ENCODE peak calls at places on chromosomes 5 and 9, in four cellular contexts. One of them, this sample, is unnamed.
A peak's percentile ranks its signal among the peaks of the same experiment; 100 is the strongest.

GRCh38 chr5:132105688-132106087 is 32.1 kb downstream of the CSF2 start:
- DNase-seq in naive thymus-derived CD4-positive, alpha-beta T cell: no peak
- DNase-seq in pancreas: no peak
- DNase-seq in DND-41: no peak
- DNase-seq in this sample: no peak

GRCh38 chr5:54171645-54172384 is 138.6 kb downstream of the ARL15 start:
- DNase-seq in pancreas: peak; percentile 31
- DNase-seq in naive thymus-derived CD4-positive, alpha-beta T cell: no peak
- DNase-seq in DND-41: peak; percentile 68
- DNase-seq in this sample: no peak

GRCh38 chr9:72596451-72597180 is 75.2 kb downstream of the TMC1 start:
- DNase-seq in pancreas: no peak
- DNase-seq in DND-41: no peak
- DNase-seq in naive thymus-derived CD4-positive, alpha-beta T cell: no peak
- DNase-seq in this sample: peak; percentile 14

GRCh38 chr5:145903113-145903512 is 30.3 kb upstream of the GRXCR2 start:
- DNase-seq in pancreas: no peak
- DNase-seq in naive thymus-derived CD4-positive, alpha-beta T cell: no peak
- DNase-seq in DND-41: no peak
- DNase-seq in this sample: no peak

GRCh38 chr5:4020386-4020785 is 424.8 kb downstream of the IRX1 start:
- DNase-seq in DND-41: no peak
- DNase-seq in pancreas: no peak
- DNase-seq in naive thymus-derived CD4-positive, alpha-beta T cell: no peak
- DNase-seq in this sample: no peak

GRCh38 chr9:90909225-90909624 is 107.6 kb downstream of the SYK start:
- DNase-seq in naive thymus-derived CD4-positive, alpha-beta T cell: no peak
- DNase-seq in pancreas: no peak
- DNase-seq in DND-41: no peak
- DNase-seq in this sample: no peak

GRCh38 chr5:141369994-141370848 is at the start of gene PCDHGB3:
- DNase-seq in pancreas: no peak
- DNase-seq in DND-41: no peak
- DNase-seq in naive thymus-derived CD4-positive, alpha-beta T cell: peak; percentile 27
- DNase-seq in this sample: no peak

GRCh38 chr5:35938518-35939227 is at the start of gene CAPSL:
- DNase-seq in DND-41: peak; percentile 26
- DNase-seq in naive thymus-derived CD4-positive, alpha-beta T cell: no peak
- DNase-seq in pancreas: peak; percentile 91
- DNase-seq in this sample: no peak

GRCh38 chr5:158820891-158821290 is 278.8 kb downstream of the EBF1 start:
- DNase-seq in pancreas: no peak
- DNase-seq in DND-41: no peak
- DNase-seq in naive thymus-derived CD4-positive, alpha-beta T cell: no peak
- DNase-seq in this sample: no peak

GRCh38 chr9:117160254-117160653 is 254.6 kb downstream of the ASTN2 start:
- DNase-seq in DND-41: no peak
- DNase-seq in pancreas: no peak
- DNase-seq in naive thymus-derived CD4-positive, alpha-beta T cell: no peak
- DNase-seq in this sample: no peak

GRCh38 chr9:126516936-126517750 is 96.6 kb upstream of the LMX1B start:
- DNase-seq in DND-41: peak; percentile 10
- DNase-seq in pancreas: no peak
- DNase-seq in naive thymus-derived CD4-positive, alpha-beta T cell: peak; percentile 18
- DNase-seq in this sample: peak; percentile 55

GRCh38 chr9:78001946-78002731 is 29.5 kb downstream of the GNAQ start:
- DNase-seq in pancreas: no peak
- DNase-seq in naive thymus-derived CD4-positive, alpha-beta T cell: no peak
- DNase-seq in DND-41: no peak
- DNase-seq in this sample: no peak

GRCh38 chr5:113292535-113292934 is 142.3 kb downstream of the TSSK1B start:
- DNase-seq in naive thymus-derived CD4-positive, alpha-beta T cell: no peak
- DNase-seq in pancreas: no peak
- DNase-seq in DND-41: no peak
- DNase-seq in this sample: no peak

GRCh38 chr5:33755216-33755615 is 136.6 kb downstream of the ADAMTS12 start:
- DNase-seq in DND-41: no peak
- DNase-seq in naive thymus-derived CD4-positive, alpha-beta T cell: no peak
- DNase-seq in pancreas: no peak
- DNase-seq in this sample: no peak

GRCh38 chr5:176985516-176985915 is 21.1 kb downstream of the UIMC1 start:
- DNase-seq in DND-41: peak; percentile 65
- DNase-seq in pancreas: no peak
- DNase-seq in naive thymus-derived CD4-positive, alpha-beta T cell: peak; percentile 49
- DNase-seq in this sample: peak; percentile 48

GRCh38 chr9:127785023-127785932 is 556 bp upstream of the CDK9 start:
- DNase-seq in pancreas: peak; percentile 90
- DNase-seq in DND-41: peak; percentile 90
- DNase-seq in naive thymus-derived CD4-positive, alpha-beta T cell: peak; percentile 93
- DNase-seq in this sample: peak; percentile 91

GRCh38 chr9:133144142-133144886 is 19.4 kb downstream of the GBGT1 start:
- DNase-seq in pancreas: peak; percentile 82
- DNase-seq in naive thymus-derived CD4-positive, alpha-beta T cell: peak; percentile 84
- DNase-seq in DND-41: peak; percentile 85
- DNase-seq in this sample: peak; percentile 98

GRCh38 chr9:83043583-83043982 is 19.4 kb downstream of the RASEF start:
- DNase-seq in DND-41: no peak
- DNase-seq in naive thymus-derived CD4-positive, alpha-beta T cell: no peak
- DNase-seq in pancreas: no peak
- DNase-seq in this sample: no peak

GRCh38 chr5:133225671-133226152 is 173.9 kb downstream of the HSPA4 start:
- DNase-seq in DND-41: no peak
- DNase-seq in naive thymus-derived CD4-positive, alpha-beta T cell: no peak
- DNase-seq in pancreas: peak; percentile 59
- DNase-seq in this sample: no peak

GRCh38 chr9:101601904-101602765 is 7.4 kb upstream of the PPP3R2 start:
- DNase-seq in DND-41: peak; percentile 6
- DNase-seq in naive thymus-derived CD4-positive, alpha-beta T cell: peak; percentile 45
- DNase-seq in pancreas: peak; percentile 21
- DNase-seq in this sample: peak; percentile 21

GRCh38 chr5:9151671-9152427 is 394.0 kb downstream of the SEMA5A start:
- DNase-seq in pancreas: no peak
- DNase-seq in DND-41: no peak
- DNase-seq in naive thymus-derived CD4-positive, alpha-beta T cell: no peak
- DNase-seq in this sample: no peak

GRCh38 chr9:17906204-17906840 is 327.5 kb downstream of the SH3GL2 start:
- DNase-seq in naive thymus-derived CD4-positive, alpha-beta T cell: no peak
- DNase-seq in DND-41: no peak
- DNase-seq in pancreas: no peak
- DNase-seq in this sample: no peak

GRCh38 chr5:144072518-144072927 is 97.9 kb downstream of the YIPF5 start:
- DNase-seq in naive thymus-derived CD4-positive, alpha-beta T cell: no peak
- DNase-seq in DND-41: no peak
- DNase-seq in pancreas: no peak
- DNase-seq in this sample: no peak

GRCh38 chr9:113966394-113966793 is 90.3 kb downstream of the ZNF618 start:
- DNase-seq in DND-41: no peak
- DNase-seq in naive thymus-derived CD4-positive, alpha-beta T cell: no peak
- DNase-seq in pancreas: peak; percentile 31
- DNase-seq in this sample: no peak

GRCh38 chr5:68380071-68380470 is 164.5 kb downstream of the PIK3R1 start:
- DNase-seq in DND-41: no peak
- DNase-seq in pancreas: no peak
- DNase-seq in naive thymus-derived CD4-positive, alpha-beta T cell: no peak
- DNase-seq in this sample: no peak

GRCh38 chr5:172959824-172960799 is 888 bp downstream of the RPL26L1 start:
- DNase-seq in DND-41: peak; percentile 17
- DNase-seq in naive thymus-derived CD4-positive, alpha-beta T cell: no peak
- DNase-seq in pancreas: no peak
- DNase-seq in this sample: no peak

GRCh38 chr5:172956936-172957335 is 2.3 kb upstream of the RPL26L1 start:
- DNase-seq in pancreas: no peak
- DNase-seq in naive thymus-derived CD4-positive, alpha-beta T cell: no peak
- DNase-seq in DND-41: no peak
- DNase-seq in this sample: no peak

GRCh38 chr5:172957458-172957857 is 1.8 kb upstream of the RPL26L1 start:
- DNase-seq in pancreas: no peak
- DNase-seq in DND-41: no peak
- DNase-seq in naive thymus-derived CD4-positive, alpha-beta T cell: no peak
- DNase-seq in this sample: no peak

GRCh38 chr5:172956228-172956627 is 3.0 kb upstream of the RPL26L1 start:
- DNase-seq in DND-41: no peak
- DNase-seq in pancreas: no peak
- DNase-seq in naive thymus-derived CD4-positive, alpha-beta T cell: no peak
- DNase-seq in this sample: no peak

GRCh38 chr5:172958268-172959046 is 767 bp upstream of the RPL26L1 start:
- DNase-seq in naive thymus-derived CD4-positive, alpha-beta T cell: no peak
- DNase-seq in DND-41: peak; percentile 20
- DNase-seq in pancreas: peak; percentile 63
- DNase-seq in this sample: peak; percentile 63
- H3K4me3 ChIP-seq in naive thymus-derived CD4-positive, alpha-beta T cell: peak overlapping the region; percentile 90
- H3K4me3 ChIP-seq in DND-41: no peak overlapping the region
- H3K4me3 ChIP-seq in pancreas: peak overlapping the region; percentile 58
- H3K4me3 ChIP-seq in this sample: no peak overlapping the region

GRCh38 chr9:33748633-33749304 is 46.6 kb upstream of the PRSS3 start:
- DNase-seq in pancreas: no peak
- DNase-seq in naive thymus-derived CD4-positive, alpha-beta T cell: no peak
- DNase-seq in DND-41: peak; percentile 56
- DNase-seq in this sample: peak; percentile 25

GRCh38 chr9:33750307-33750838 is 45.0 kb upstream of the PRSS3 start:
- DNase-seq in naive thymus-derived CD4-positive, alpha-beta T cell: no peak
- DNase-seq in pancreas: no peak
- DNase-seq in DND-41: no peak
- DNase-seq in this sample: no peak

GRCh38 chr9:33751536-33752129 is 43.7 kb upstream of the PRSS3 start:
- DNase-seq in naive thymus-derived CD4-positive, alpha-beta T cell: no peak
- DNase-seq in pancreas: no peak
- DNase-seq in DND-41: no peak
- DNase-seq in this sample: no peak

GRCh38 chr9:33752130-33752637 is 43.2 kb upstream of the PRSS3 start:
- DNase-seq in DND-41: no peak
- DNase-seq in pancreas: no peak
- DNase-seq in naive thymus-derived CD4-positive, alpha-beta T cell: no peak
- DNase-seq in this sample: no peak

DNA sequence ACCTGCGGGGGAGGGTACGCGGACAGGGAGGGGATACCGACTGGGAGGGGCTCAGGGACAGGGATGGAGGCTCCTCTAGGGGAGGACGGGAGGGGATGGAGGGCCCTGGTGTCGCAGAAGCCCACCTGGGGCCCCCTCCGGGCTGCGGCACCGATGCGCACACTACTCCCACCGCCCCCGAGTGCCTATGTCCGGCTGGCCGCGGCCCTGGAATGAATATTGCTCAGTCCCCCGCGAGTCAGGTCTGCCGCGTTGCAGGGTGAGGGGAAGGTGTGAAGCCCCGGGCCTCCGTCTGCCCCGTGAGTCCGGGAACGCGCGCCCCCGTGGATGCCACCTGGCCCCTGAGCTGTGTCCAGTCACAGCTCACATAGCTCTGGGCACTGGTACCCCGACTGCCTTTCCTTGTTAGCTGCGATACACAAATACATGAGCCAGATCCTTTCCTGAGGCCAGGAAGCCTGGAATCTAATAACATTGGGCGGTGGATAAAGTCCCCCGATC is 44.5 kb upstream of the PRSS3 start:
- DNase-seq in naive thymus-derived CD4-positive, alpha-beta T cell: no peak
- DNase-seq in DND-41: no peak
- DNase-seq in pancreas: no peak
- DNase-seq in this sample: no peak
- H3K4me3 ChIP-seq in naive thymus-derived CD4-positive, alpha-beta T cell: no peak overlapping the region
- H3K4me3 ChIP-seq in DND-41: no peak overlapping the region
- H3K4me3 ChIP-seq in pancreas: no peak overlapping the region
- H3K4me3 ChIP-seq in this sample: no peak overlapping the region

GRCh38 chr5:14141764-14142163 is 1.4 kb upstream of the TRIO start:
- DNase-seq in naive thymus-derived CD4-positive, alpha-beta T cell: no peak
- DNase-seq in pancreas: no peak
- DNase-seq in DND-41: no peak
- DNase-seq in this sample: no peak
- H3K4me3 ChIP-seq in naive thymus-derived CD4-positive, alpha-beta T cell: no peak overlapping the region
- H3K4me3 ChIP-seq in pancreas: no peak overlapping the region
- H3K4me3 ChIP-seq in DND-41: no peak overlapping the region
- H3K4me3 ChIP-seq in this sample: no peak overlapping the region

GRCh38 chr5:155381654-155382053 is 368.1 kb downstream of the KIF4B start:
- DNase-seq in naive thymus-derived CD4-positive, alpha-beta T cell: no peak
- DNase-seq in DND-41: no peak
- DNase-seq in pancreas: no peak
- DNase-seq in this sample: no peak

GRCh38 chr5:155380480-155380879 is 366.9 kb downstream of the KIF4B start:
- DNase-seq in naive thymus-derived CD4-positive, alpha-beta T cell: no peak
- DNase-seq in DND-41: no peak
- DNase-seq in pancreas: no peak
- DNase-seq in this sample: no peak
- H3K4me3 ChIP-seq in naive thymus-derived CD4-positive, alpha-beta T cell: no peak overlapping the region
- H3K4me3 ChIP-seq in DND-41: no peak overlapping the region
- H3K4me3 ChIP-seq in pancreas: no peak overlapping the region
- H3K4me3 ChIP-seq in this sample: no peak overlapping the region

This sample was measured in CD4-positive, alpha-beta memory T cell.